ENCODE peak calls at places on chromosomes 2 and 18, in seven cellular contexts. F is effector memory CD8-positive, alpha-beta T cell; N is mesothelial cell of epicardium; C is stimulated activated CD4-positive, alpha-beta T cell treated with anti-CD3 and anti-CD28 coated beads, Interleukin-12 subunit alpha, Interleukin-12 subunit beta, amount 100 ng/mL, for 4 hours; T is stimulated activated CD8-positive, alpha-beta memory T cell treated with anti-CD3 and anti-CD28 coated beads, Interleukin-7, amount 100 ng/mL, for 1 hour; Z is GM19239; B is NCI-H1417. D is an unnamed sample.

GRCh38 chr2:111145951-111146350 is 25.2 kb downstream of the BCL2L11 start:
- DNase-seq in F (no peak), N (no peak), C (no peak), T (no peak), Z (no peak), B (no peak), D (no peak)

GRCh38 chr18:12593861-12594260 is 64.0 kb downstream of the SPIRE1 start:
- DNase-seq in F (no peak), N (no peak), C (no peak), T (no peak), Z (no peak), B (no peak), D (no peak)

GRCh38 chr2:19823507-19823906 is 78.3 kb downstream of the TTC32 start:
- DNase-seq in F (no peak), N (no peak), C (no peak), T (no peak), Z (no peak), B (no peak), D (no peak)

GRCh38 chr2:219081096-219081495 is 20.4 kb upstream of the IHH start:
- DNase-seq in F (no peak), N (no peak), C (no peak), T (no peak), Z (no peak), B (no peak), D (no peak)

GRCh38 chr2:86097114-86097896 is 8.4 kb downstream of the POLR1A start:
- DNase-seq in F (no peak), N (no peak), C (no peak), T (no peak), Z (no peak), B (no peak), D (no peak)

GRCh38 chr2:73366060-73366459 is 19.6 kb upstream of the ALMS1 start:
- DNase-seq in F (no peak), N (no peak), C (no peak), T (no peak), Z (no peak), B (no peak), D (no peak)

GRCh38 chr2:100877555-100877954 is 57.6 kb downstream of the NPAS2 start:
- DNase-seq in F (no peak), N (no peak), C (no peak), T (no peak), Z (no peak), B (no peak), D (no peak)

GRCh38 chr2:64359176-64359891 is 94.6 kb upstream of the LGALSL start:
- DNase-seq in F (no peak), N (no peak), C (no peak), T (no peak), Z (no peak), B (no peak), D (no peak)

GRCh38 chr2:80461505-80462197 is 157.1 kb upstream of the LRRTM1 start:
- DNase-seq in F (no peak), N (no peak), C (no peak), T (no peak), Z (no peak), B (no peak), D (no peak)

GRCh38 chr2:174014021-174014698 is 49.0 kb upstream of the SP3 start:
- DNase-seq in F (no peak), N (no peak), C (no peak), T (no peak), Z (no peak), B (no peak), D (no peak)

GRCh38 chr2:236176417-236176816 is 8.2 kb upstream of the GBX2 start:
- DNase-seq in F (no peak), N (no peak), C (no peak), T (no peak), Z (no peak), B (no peak), D (no peak)